ENCODE peak calls at places on chromosomes 13 and 19, in seven cellular contexts. N is cardiac muscle cell, L is IMR-90, S is fibroblast of lung, T is AG09319, W is suprapubic skin, P is gastrocnemius medialis. U is an unnamed sample.

GRCh38 chr19:7641288-7642276 is 4.7 kb downstream of the STXBP2 start:
- DNase-seq in N (no peak), T (no peak), L (no peak), W (no peak), P (no peak), S (no peak), U (no peak)

GRCh38 chr13:38824342-38824741 is 137.5 kb downstream of the FREM2 start:
- DNase-seq in T (no peak), W (no peak), P (no peak), N (no peak), S (no peak), L (no peak), U (no peak)

GRCh38 chr19:35478794-35479193 is 11.5 kb downstream of the KRTDAP start:
- DNase-seq in L (no peak), T (no peak), P (no peak), S (no peak), N (peak; percentile 17), W (no peak), U (no peak)

GRCh38 chr19:5152013-5152763 is 183.3 kb downstream of the KDM4B start:
- DNase-seq in S (no peak), T (no peak), W (peak; percentile 62), N (no peak), P (no peak), L (no peak), U (peak; percentile 62)

GRCh38 chr13:27621366-27622101 is at the start of gene POLR1D:
- DNase-seq in N (peak; percentile 89), W (peak; percentile 89), S (peak; percentile 63), P (peak; percentile 71), T (no peak), L (peak; percentile 65), U (peak; percentile 90)

GRCh38 chr19:51799998-51800848 is 5.3 kb downstream of the FPR3 start:
- DNase-seq in S (peak; percentile 68), N (no peak), T (no peak), P (no peak), L (peak; percentile 60), W (no peak), U (peak; percentile 75)

GRCh38 chr19:38837656-38838121 is 6.1 kb upstream of the ECH1 start:
- DNase-seq in S (peak; percentile 46), P (no peak), W (no peak), N (no peak), L (peak; percentile 35), T (no peak), U (no peak)

GRCh38 chr13:42746846-42747245 is 34.5 kb upstream of the FAM216B start:
- DNase-seq in S (peak; percentile 12), T (no peak), N (no peak), L (peak; percentile 58), W (no peak), P (no peak), U (no peak)

GRCh38 chr13:98878421-98879126 is 99.3 kb downstream of the DOCK9 start:
- DNase-seq in W (no peak), T (no peak), L (no peak), N (no peak), S (no peak), P (no peak), U (no peak)

GRCh38 chr19:4258181-4258580 is 11.3 kb downstream of the YJU2 start:
- DNase-seq in N (no peak), S (no peak), W (no peak), P (no peak), L (no peak), T (no peak), U (no peak)

GRCh38 chr19:37691881-37692504 is 27.6 kb downstream of the ZNF607 start:
- DNase-seq in L (peak; percentile 80), T (peak; percentile 54), W (peak; percentile 88), S (peak; percentile 89), P (peak; percentile 38), N (peak; percentile 93), U (peak; percentile 78)

GRCh38 chr13:75326173-75327131 is 155.5 kb downstream of the TBC1D4 start:
- DNase-seq in T (no peak), S (peak; percentile 60), N (no peak), P (no peak), W (no peak), L (peak; percentile 53), U (no peak)

GRCh38 chr19:5782945-5783919 is 1.3 kb downstream of the PRR22 start:
- DNase-seq in N (no peak), L (no peak), T (no peak), S (no peak), P (no peak), W (no peak), U (no peak)

GRCh38 chr19:52230685-52231084 is 38.7 kb upstream of the ZNF766 start:
- DNase-seq in P (no peak), L (no peak), S (no peak), W (no peak), T (no peak), N (no peak), U (no peak)

GRCh38 chr19:29277107-29277506 is 64.2 kb upstream of the UQCRFS1 start:
- DNase-seq in N (peak; percentile 42), S (no peak), L (no peak), W (no peak), T (no peak), P (no peak), U (no peak)

GRCh38 chr13:51318876-51319275 is 20.6 kb upstream of the SERPINE3 start:
- DNase-seq in S (no peak), T (no peak), P (no peak), N (no peak), W (no peak), L (no peak), U (no peak)

GRCh38 chr13:102609696-102610095 is 12.9 kb downstream of the TPP2 start:
- DNase-seq in N (no peak), T (no peak), S (no peak), P (no peak), L (no peak), W (no peak), U (no peak)

GRCh38 chr13:107867701-107868661 is 347.4 kb downstream of the LIG4 start:
- DNase-seq in N (peak; percentile 70), P (no peak), W (no peak), T (no peak), S (peak; percentile 52), L (peak; percentile 57), U (no peak)

GRCh38 chr19:41511628-41512027 is 64.3 kb upstream of the CEACAM21 start:
- DNase-seq in W (no peak), N (no peak), L (no peak), T (no peak), S (no peak), P (no peak), U (no peak)

GRCh38 chr13:83312194-83312593 is 570.1 kb downstream of the SLITRK1 start:
- DNase-seq in P (no peak), W (no peak), L (peak; percentile 6), S (peak; percentile 52), T (no peak), N (no peak), U (no peak)

GRCh38 chr13:32311188-32311897 is 3.8 kb downstream of the ZAR1L start:
- DNase-seq in T (no peak), S (no peak), W (no peak), N (no peak), L (no peak), P (no peak), U (no peak)

GRCh38 chr19:13770013-13770635 is 4.1 kb upstream of the C19orf53 start:
- DNase-seq in W (no peak), N (no peak), P (no peak), T (no peak), L (no peak), S (no peak), U (no peak)

GRCh38 chr19:41398042-41398403 is 405 bp downstream of the BCKDHA start:
- DNase-seq in N (no peak), S (no peak), T (no peak), L (no peak), W (no peak), P (no peak), U (no peak)

GRCh38 chr19:4439243-4439642 is 18.4 kb downstream of the UBXN6 start:
- DNase-seq in P (no peak), N (peak; percentile 36), T (no peak), L (no peak), W (no peak), S (no peak), U (no peak)

GRCh38 chr19:12400618-12401502 is at the start of gene ZNF799:
- DNase-seq in N (peak; percentile 93), T (peak; percentile 84), P (peak; percentile 96), S (peak; percentile 97), L (peak; percentile 95), W (peak; percentile 98), U (peak; percentile 99)
- TF ChIP-seq CTCF in N (peak; percentile 1), T (no peak), P (peak; percentile 11), S (no peak), L (peak; percentile 3), W (no peak), U (peak; percentile 4)

DNA sequence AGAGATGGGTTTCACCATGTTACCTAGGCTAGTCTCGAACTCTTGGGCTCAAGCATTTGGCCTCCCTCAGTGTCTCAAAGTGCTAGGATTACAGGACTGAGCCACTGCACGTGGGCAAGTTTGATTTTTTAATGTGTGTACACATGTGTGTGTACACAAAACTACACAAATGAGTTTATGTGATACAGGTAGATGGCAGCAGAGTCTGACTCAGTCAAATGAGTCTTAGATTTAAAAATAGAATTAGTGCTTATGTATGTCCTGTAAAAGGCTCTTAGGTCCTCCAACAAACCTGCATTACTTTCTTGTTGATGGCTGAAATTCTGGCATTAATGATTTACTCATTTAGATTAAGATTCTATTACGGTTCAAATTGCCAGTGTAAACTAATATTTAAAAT is 293.7 kb downstream of the PCDH17 start:
- DNase-seq in S (peak; percentile 18), T (no peak), W (no peak), N (peak; percentile 21), L (no peak), P (no peak), U (no peak)
- TF ChIP-seq CTCF in S (no peak), T (no peak), W (no peak), N (no peak), L (no peak), P (no peak), U (no peak)

DNA sequence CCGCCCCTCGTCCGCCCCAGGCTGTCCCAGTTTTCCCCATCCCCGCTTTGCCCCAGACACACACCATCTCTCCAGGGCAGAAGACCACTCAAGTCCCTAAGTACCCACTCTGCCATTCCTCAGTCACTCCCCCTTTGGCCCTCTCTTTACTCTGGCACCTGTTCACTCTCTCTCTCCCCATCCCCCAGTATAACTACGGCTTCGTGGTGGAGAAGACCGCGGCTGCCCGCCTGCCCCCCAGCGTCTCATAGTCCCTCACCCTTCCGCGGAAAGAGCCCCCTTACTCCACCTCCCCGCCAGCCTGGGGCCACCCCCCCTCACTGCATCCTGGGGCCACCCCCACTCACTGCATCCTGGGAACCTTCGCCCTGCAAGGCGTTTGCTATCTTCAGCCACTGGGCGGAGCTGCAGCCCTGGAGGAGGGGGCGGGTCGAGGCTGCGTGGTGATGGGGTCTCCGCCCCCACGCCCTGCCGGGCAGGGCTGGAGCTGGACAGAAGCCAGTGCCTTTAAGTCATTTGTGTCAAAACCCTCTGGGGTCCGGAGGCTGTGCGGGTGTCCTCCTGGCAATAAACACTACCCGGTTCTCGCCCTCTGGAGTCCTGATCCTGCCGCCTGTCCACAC is 5.0 kb downstream of the MVB12A start:
- DNase-seq in T (no peak), S (peak; percentile 36), W (no peak), P (no peak), L (peak; percentile 23), N (peak; percentile 92), U (no peak)
- TF ChIP-seq CTCF in T (peak; percentile 47), S (peak; percentile 24), W (no peak), P (no peak), L (peak; percentile 46), N (peak; percentile 62), U (no peak)

GRCh38 chr13:21620858-21621257 is 16.9 kb upstream of the MICU2 start:
- DNase-seq in T (no peak), P (no peak), L (no peak), N (no peak), S (no peak), W (no peak), U (no peak)

GRCh38 chr13:21619633-21620220 is 15.8 kb upstream of the MICU2 start:
- DNase-seq in N (no peak), P (no peak), L (peak; percentile 17), T (no peak), W (no peak), S (no peak), U (no peak)

GRCh38 chr13:21625366-21625765 is 21.4 kb upstream of the MICU2 start:
- DNase-seq in T (no peak), N (no peak), W (no peak), L (peak; percentile 52), S (peak; percentile 26), P (no peak), U (no peak)
- TF ChIP-seq CTCF in T (peak; percentile 18), N (peak; percentile 52), W (no peak), L (peak; percentile 74), S (peak; percentile 49), P (no peak), U (peak; percentile 15)